ENCODE peak calls at places on chromosomes 13 and 19, in seven cellular contexts. W, O, P, D, Q, C and L are unnamed samples.
A peak's percentile ranks its signal among the peaks of the same experiment; 100 is the strongest.

GRCh38 chr13:32314271-32314967 is 744 bp downstream of the ZAR1L start:
- DNase-seq in W (no peak), O (peak; percentile 18), P (no peak), D (no peak), Q (peak; percentile 50), C (no peak), L (no peak)

GRCh38 chr19:4379383-4380253 is 20.7 kb downstream of the SH3GL1 start:
- DNase-seq in W (peak; percentile 66), O (peak; percentile 28), P (no peak), D (peak; percentile 65), Q (no peak), C (peak; percentile 76), L (no peak)

GRCh38 chr13:59680429-59681024 is 483.2 kb downstream of the DIAPH3 start:
- DNase-seq in W (no peak), O (no peak), P (no peak), D (no peak), Q (no peak), C (peak; percentile 22), L (no peak)

GRCh38 chr19:48419158-48419920 is 25.9 kb downstream of the GRIN2D start:
- DNase-seq in W (no peak), O (peak; percentile 28), P (peak; percentile 60), D (no peak), Q (peak; percentile 47), C (peak; percentile 59), L (no peak)

GRCh38 chr19:20662421-20663105 is 1.2 kb upstream of the ZNF626 start:
- DNase-seq in W (no peak), O (no peak), P (no peak), D (no peak), Q (no peak), C (no peak), L (no peak)

GRCh38 chr19:50205681-50206138 is 2.3 kb downstream of the MYH14 start:
- DNase-seq in W (peak; percentile 83), O (no peak), P (no peak), D (no peak), Q (no peak), C (no peak), L (no peak)

GRCh38 chr13:19587635-19588300 is 26.4 kb upstream of the TPTE2 start:
- DNase-seq in W (peak; percentile 44), O (no peak), P (no peak), D (no peak), Q (no peak), C (peak; percentile 65), L (no peak)

GRCh38 chr19:49845433-49845832 is 5.5 kb upstream of the PTOV1 start:
- DNase-seq in W (no peak), O (no peak), P (no peak), D (no peak), Q (no peak), C (no peak), L (no peak)

GRCh38 chr13:73399347-73400216 is 340.8 kb downstream of the KLF5 start:
- DNase-seq in W (peak; percentile 21), O (no peak), P (no peak), D (no peak), Q (no peak), C (no peak), L (no peak)